ENCODE peak calls at places on chromosomes 7 and 10, in five cellular contexts. O, L, R, U and H are unnamed samples.

GRCh38 chr10:85786401-85786899 is 580.1 kb downstream of the GRID1 start:
- DNase-seq in O (no peak), L (no peak), R (no peak), U (peak; percentile 62), H (no peak)

GRCh38 chr10:133405844-133406527 is 12.0 kb downstream of the MTG1 start:
- DNase-seq in O (no peak), L (no peak), R (no peak), U (no peak), H (peak; percentile 7)

GRCh38 chr7:111424768-111425167 is 137.5 kb downstream of the IMMP2L start:
- DNase-seq in O (no peak), L (no peak), R (no peak), U (no peak), H (no peak)

GRCh38 chr10:72509206-72509799 is 116.6 kb downstream of the MICU1 start:
- DNase-seq in O (no peak), L (no peak), R (no peak), U (no peak), H (no peak)

GRCh38 chr7:37287093-37287492 is 161.6 kb downstream of the ELMO1 start:
- DNase-seq in O (no peak), L (no peak), R (no peak), U (no peak), H (no peak)

GRCh38 chr7:15330943-15331342 is 230.9 kb downstream of the AGMO start:
- DNase-seq in O (no peak), L (no peak), R (no peak), U (no peak), H (no peak)

GRCh38 chr10:118054383-118054782 is 7.6 kb upstream of the RAB11FIP2 start:
- DNase-seq in O (no peak), L (no peak), R (no peak), U (no peak), H (no peak)

GRCh38 chr7:71824356-71824755 is 587.8 kb downstream of the CALN1 start:
- DNase-seq in O (no peak), L (no peak), R (no peak), U (no peak), H (peak; percentile 0)

GRCh38 chr7:140902305-140902953 is 22.3 kb downstream of the BRAF start:
- DNase-seq in O (no peak), L (no peak), R (no peak), U (no peak), H (no peak)

GRCh38 chr10:110859947-110860376 is 11.8 kb upstream of the PDCD4 start:
- DNase-seq in O (peak; percentile 39), L (no peak), R (no peak), U (no peak), H (peak; percentile 86)

GRCh38 chr7:100655908-100656674 is at the start of gene ACTL6B:
- DNase-seq in O (no peak), L (no peak), R (peak; percentile 59), U (peak; percentile 80), H (no peak)

GRCh38 chr7:21603972-21604749 is 61.3 kb downstream of the DNAH11 start:
- DNase-seq in O (no peak), L (no peak), R (no peak), U (no peak), H (no peak)

GRCh38 chr10:47295411-47295810 is 4.6 kb upstream of the GDF10 start:
- DNase-seq in O (no peak), L (no peak), R (no peak), U (no peak), H (no peak)

GRCh38 chr7:15832996-15833395 is 146.5 kb upstream of the MEOX2 start:
- DNase-seq in O (no peak), L (no peak), R (peak; percentile 70), U (no peak), H (no peak)

GRCh38 chr7:102239206-102239820 is 47.4 kb upstream of the SH2B2 start:
- DNase-seq in O (no peak), L (no peak), R (no peak), U (no peak), H (no peak)

GRCh38 chr7:47132471-47132870 is 449.4 kb downstream of the TNS3 start:
- DNase-seq in O (no peak), L (no peak), R (no peak), U (no peak), H (no peak)

GRCh38 chr10:111560042-111560441 is 483.2 kb downstream of the ADRA2A start:
- DNase-seq in O (no peak), L (no peak), R (no peak), U (no peak), H (no peak)

GRCh38 chr7:155296006-155296787 is 1.5 kb upstream of the INSIG1 start:
- DNase-seq in O (no peak), L (no peak), R (no peak), U (no peak), H (no peak)

GRCh38 chr10:78386495-78386894 is 352.8 kb downstream of the RPS24 start:
- DNase-seq in O (no peak), L (no peak), R (no peak), U (no peak), H (no peak)

GRCh38 chr7:48154792-48155413 is 16.4 kb upstream of the ABCA13 start:
- DNase-seq in O (no peak), L (no peak), R (no peak), U (peak; percentile 33), H (no peak)

GRCh38 chr10:48215148-48215982 is 59.1 kb downstream of the FRMPD2 start:
- DNase-seq in O (no peak), L (no peak), R (no peak), U (peak; percentile 53), H (no peak)

GRCh38 chr10:76319666-76320065 is 888.2 kb downstream of the LRMDA start:
- DNase-seq in O (no peak), L (no peak), R (no peak), U (no peak), H (no peak)

GRCh38 chr7:150738092-150739044 is 1.1 kb downstream of the GIMAP5 start:
- DNase-seq in O (no peak), L (no peak), R (no peak), U (no peak), H (no peak)

GRCh38 chr7:36286241-36286640 is 103.4 kb upstream of the ANLN start:
- DNase-seq in O (no peak), L (no peak), R (no peak), U (no peak), H (no peak)

GRCh38 chr7:45070254-45070642 is 18.5 kb downstream of the NACAD start:
- DNase-seq in O (no peak), L (no peak), R (no peak), U (no peak), H (no peak)

GRCh38 chr7:45071528-45071927 is 17.2 kb downstream of the NACAD start:
- DNase-seq in O (no peak), L (no peak), R (no peak), U (no peak), H (no peak)

GRCh38 chr7:45068236-45069023 is 20.3 kb downstream of the NACAD start:
- DNase-seq in O (no peak), L (no peak), R (no peak), U (no peak), H (no peak)

GRCh38 chr7:45067582-45067981 is 21.2 kb downstream of the NACAD start:
- DNase-seq in O (no peak), L (no peak), R (no peak), U (no peak), H (no peak)

GRCh38 chr7:45069444-45070253 is 19.1 kb downstream of the NACAD start:
- DNase-seq in O (no peak), L (no peak), R (no peak), U (no peak), H (no peak)
- TF ChIP-seq CTCF in O (no peak), L (no peak), R (no peak), U (no peak), H (no peak)

DNA sequence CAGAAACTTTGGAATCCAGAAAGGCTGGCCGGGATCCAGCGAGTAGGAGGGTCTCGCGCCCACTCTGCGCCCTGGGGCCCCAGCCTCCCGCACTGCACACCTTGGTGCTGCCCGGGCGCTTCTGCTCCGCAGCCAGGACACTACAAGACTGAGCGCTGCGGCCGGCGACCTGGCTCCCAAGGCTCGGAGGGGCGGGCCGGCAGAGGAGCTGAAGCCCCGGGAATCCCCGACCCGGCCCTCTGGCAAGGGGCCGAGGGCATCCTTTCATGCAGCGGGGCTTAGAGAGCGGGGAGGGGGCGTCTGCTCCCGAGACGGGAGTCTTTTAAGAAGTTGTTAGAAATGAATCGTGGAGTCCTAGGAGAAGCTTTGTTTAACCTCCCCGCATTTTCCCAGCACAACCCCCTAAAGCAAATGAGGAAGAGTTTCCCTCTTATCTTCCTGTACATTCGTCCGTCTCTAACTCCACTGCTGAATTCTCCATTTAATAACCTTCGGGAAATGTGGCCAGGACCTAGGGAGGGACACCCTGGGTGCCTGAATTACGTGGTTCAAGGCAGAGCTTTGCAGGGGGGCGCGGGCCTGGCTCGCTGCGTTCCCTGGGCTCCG is 1.1 kb downstream of the VWC2 start:
- DNase-seq in O (no peak), L (no peak), R (peak; percentile 32), U (peak; percentile 45), H (no peak)
- H3K4me3 ChIP-seq in O (no peak overlapping the region), L (peak overlapping the region; percentile 51), R (peak overlapping the region; percentile 76), U (peak overlapping the region; percentile 80), H (no peak overlapping the region)

DNA sequence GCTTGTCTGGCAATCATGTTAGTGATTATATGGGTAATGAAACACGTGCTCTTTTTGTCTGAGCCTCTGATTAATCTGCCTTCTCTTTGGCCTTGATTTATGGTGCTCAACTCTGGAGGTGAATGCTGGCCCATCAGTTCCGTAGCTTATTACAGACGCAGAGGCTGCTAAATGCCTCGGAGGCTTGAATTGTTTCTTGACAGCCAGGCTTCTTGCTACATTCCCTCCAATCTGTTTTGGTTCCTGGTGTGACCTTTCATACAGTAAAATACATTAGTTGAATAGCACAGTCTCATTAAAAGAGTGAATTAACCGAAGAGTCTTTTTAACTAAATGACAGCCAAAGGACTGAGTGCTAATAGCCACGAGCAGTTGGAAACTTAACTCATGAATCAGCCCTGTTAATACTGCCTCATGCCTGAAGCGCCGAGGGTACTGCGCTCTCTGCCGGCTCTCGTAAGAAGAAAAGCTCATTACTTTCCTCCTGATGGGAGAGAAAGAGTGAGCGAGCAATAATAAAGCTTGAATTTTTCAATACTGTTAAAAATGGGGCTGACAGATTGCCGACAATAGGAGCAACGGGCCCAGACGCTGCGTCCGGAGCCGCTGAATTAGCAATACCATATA is 236.4 kb upstream of the GPR26 start:
- DNase-seq in O (no peak), L (no peak), R (no peak), U (no peak), H (peak; percentile 2)
- TF ChIP-seq CTCF in O (no peak), L (no peak), R (no peak), U (no peak), H (no peak)

GRCh38 chr7:7688956-7689355 is 29.5 kb downstream of the RPA3 start:
- DNase-seq in O (no peak), L (peak; percentile 56), R (no peak), U (no peak), H (no peak)
- H3K4me3 ChIP-seq in O (no peak overlapping the region), L (peak overlapping the region; percentile 45), R (peak overlapping the region; percentile 52), U (no peak overlapping the region), H (no peak overlapping the region)

DNA sequence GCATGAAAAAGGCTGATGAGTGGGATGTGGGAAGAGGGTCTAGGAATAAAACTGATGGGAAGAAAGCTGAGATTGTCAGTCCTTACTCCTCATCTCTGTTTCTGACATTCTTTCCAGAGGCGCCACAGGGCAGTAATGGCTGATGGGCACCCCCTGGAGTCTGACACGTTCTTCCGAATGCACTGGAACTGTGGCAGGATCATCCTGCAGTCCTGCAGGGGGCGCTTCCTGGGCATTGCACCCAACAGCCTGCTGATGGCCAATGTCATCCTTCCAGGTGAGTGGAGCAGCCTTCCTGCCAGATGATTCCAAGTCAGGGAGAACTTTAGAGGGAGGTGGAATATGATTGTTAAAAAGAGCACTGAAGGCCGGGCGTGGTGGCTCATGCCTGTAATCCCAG is 4.8 kb downstream of the FSCN3 start:
- DNase-seq in O (no peak), L (no peak), R (no peak), U (no peak), H (no peak)
- TF ChIP-seq CTCF in O (peak; percentile 25), L (no peak), R (no peak), U (peak; percentile 47), H (peak; percentile 35)

GRCh38 chr7:63073736-63074135 is 924.9 kb upstream of the ZNF722 start:
- DNase-seq in O (no peak), L (no peak), R (no peak), U (no peak), H (no peak)
- H3K4me3 ChIP-seq in O (no peak overlapping the region), L (no peak overlapping the region), R (no peak overlapping the region), U (no peak overlapping the region), H (no peak overlapping the region)